ENCODE peak calls at places on chromosomes 5 and 9, in four cellular contexts. Q is psoas muscle, E is osteoblast, N is lower lobe of right lung. U is an unnamed sample. For H3K27me3, the result is how much of the 10 kb centered on the place peaks cover.

GRCh38 chr5:115306011-115306530 is 9.6 kb upstream of the CCDC112 start:
- DNase-seq in Q (no peak), E (no peak), N (no peak), U (no peak)

GRCh38 chr5:134738963-134739661 is 764 bp downstream of the CAMLG start:
- DNase-seq in N (no peak), Q (no peak), E (peak), U (no peak)

GRCh38 chr5:177557041-177557647 is 2.8 kb upstream of the FAM193B start:
- DNase-seq in N (no peak), Q (no peak), E (peak), U (no peak)

GRCh38 chr5:150618588-150619281 is 21.7 kb upstream of the SYNPO start:
- DNase-seq in Q (no peak), E (peak), N (no peak), U (peak)

GRCh38 chr5:108615216-108615615 is 132.5 kb upstream of the FER start:
- DNase-seq in N (no peak), E (no peak), Q (no peak), U (no peak)

GRCh38 chr9:8188720-8189407 is 389.3 kb upstream of the DMAC1 start:
- DNase-seq in Q (no peak), N (no peak), E (no peak), U (no peak)

GRCh38 chr5:31753700-31754461 is 115.0 kb downstream of the PDZD2 start:
- DNase-seq in N (no peak), Q (no peak), E (no peak), U (no peak)

GRCh38 chr5:159022178-159022556 is 77.5 kb downstream of the EBF1 start:
- DNase-seq in Q (peak), E (no peak), N (peak), U (no peak)

GRCh38 chr9:112809351-112809848 is 58.8 kb downstream of the SNX30 start:
- DNase-seq in N (no peak), Q (no peak), E (no peak), U (no peak)

GRCh38 chr9:13382595-13382994 is 103.1 kb upstream of the MPDZ start:
- DNase-seq in Q (no peak), E (no peak), N (no peak), U (no peak)

GRCh38 chr5:16588434-16589214 is 28.2 kb downstream of the RETREG1 start:
- DNase-seq in E (no peak), Q (no peak), N (no peak), U (no peak)

GRCh38 chr5:146699729-146700430 is 178.7 kb downstream of the PPP2R2B start:
- DNase-seq in Q (no peak), E (no peak), N (no peak), U (no peak)

GRCh38 chr9:4680178-4680535 is 788 bp downstream of the CDC37L1 start:
- DNase-seq in Q (no peak), E (peak), N (no peak), U (no peak)

GRCh38 chr9:18622186-18622836 is 148.4 kb downstream of the ADAMTSL1 start:
- DNase-seq in N (no peak), E (no peak), Q (no peak), U (no peak)

GRCh38 chr9:126791406-126792230 is 13.2 kb upstream of the ZBTB43 start:
- DNase-seq in Q (no peak), E (peak), N (peak), U (peak)

GRCh38 chr9:86187121-86187520 is 72.3 kb downstream of the C9orf153 start:
- DNase-seq in Q (no peak), N (no peak), E (peak), U (no peak)

GRCh38 chr9:6915635-6916034 is 157.9 kb downstream of the KDM4C start:
- DNase-seq in N (no peak), Q (no peak), E (no peak), U (no peak)

GRCh38 chr5:1245901-1246576 is 20.9 kb downstream of the SLC6A18 start:
- DNase-seq in N (no peak), E (no peak), Q (no peak), U (no peak)

GRCh38 chr9:101578378-101578777 is 16.4 kb downstream of the PPP3R2 start:
- DNase-seq in Q (no peak), E (no peak), N (no peak), U (no peak)

GRCh38 chr5:73030995-73031394 is 75.2 kb downstream of the FCHO2 start:
- DNase-seq in E (peak), N (no peak), Q (no peak), U (peak)

GRCh38 chr9:117622347-117622746 is 81.9 kb upstream of the TLR4 start:
- DNase-seq in N (no peak), Q (no peak), E (no peak), U (no peak)

GRCh38 chr5:172929371-172929838 is 29.8 kb upstream of the RPL26L1 start:
- DNase-seq in Q (no peak), E (peak), N (no peak), U (no peak)

GRCh38 chr5:80569086-80569960 is 757 bp downstream of the ANKRD34B start:
- DNase-seq in Q (no peak), N (no peak), E (peak), U (no peak)
- H3K4me3 ChIP-seq in Q (peak), N (peak), E (peak), U (peak)

GRCh38 chr9:121598167-121599000 is 53.0 kb upstream of the DAB2IP start:
- DNase-seq in E (peak), Q (peak), N (peak), U (peak)
- H3K27me3 ChIP-seq in E (under half), Q (under half), N (under half), U (under half)

GRCh38 chr9:129996161-129996849 is 46.7 kb downstream of the FNBP1 start:
- DNase-seq in N (no peak), E (peak), Q (no peak), U (no peak)
- H3K4me3 ChIP-seq in N (no peak), E (no peak), Q (no peak), U (no peak)

GRCh38 chr9:110126457-110126856 is 81.5 kb downstream of the C9orf152 start:
- DNase-seq in N (no peak), E (no peak), Q (no peak), U (no peak)

GRCh38 chr9:110125763-110126351 is 82.1 kb downstream of the C9orf152 start:
- DNase-seq in N (no peak), Q (no peak), E (no peak), U (no peak)

GRCh38 chr9:110123364-110124095 is 84.4 kb downstream of the C9orf152 start:
- DNase-seq in Q (no peak), E (no peak), N (no peak), U (no peak)

GRCh38 chr9:110126986-110127864 is 80.7 kb downstream of the C9orf152 start:
- DNase-seq in E (peak), Q (peak), N (peak), U (no peak)

DNA sequence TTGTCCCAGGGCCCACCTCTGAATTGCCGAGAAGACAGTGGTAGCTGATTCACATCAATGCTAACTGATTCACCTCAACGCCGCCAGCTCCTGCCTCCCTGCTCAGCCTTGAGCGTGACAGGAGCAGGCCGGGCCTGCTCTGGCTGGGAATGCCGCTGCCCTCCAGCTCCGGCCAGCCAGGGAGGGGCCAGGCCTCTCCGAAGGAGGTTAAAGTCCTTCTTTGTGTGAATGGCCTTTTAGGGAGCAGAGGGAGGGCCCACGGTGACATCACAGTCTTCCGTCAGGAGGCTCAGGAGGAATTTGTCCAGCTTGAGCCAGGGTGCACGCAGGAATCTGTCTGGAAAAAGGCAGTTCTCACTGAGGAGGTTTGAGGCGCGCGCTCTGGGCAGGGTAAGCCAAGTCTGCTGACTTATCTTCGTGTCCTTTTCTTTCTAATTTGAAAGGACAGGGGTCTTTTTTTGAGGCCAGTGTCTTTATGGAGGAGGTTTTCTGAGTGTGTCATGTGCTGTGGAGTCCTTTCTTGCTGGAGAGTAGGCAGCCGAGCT is 82.7 kb downstream of the C9orf152 start:
- DNase-seq in N (peak), E (peak), Q (peak), U (peak)
- H3K27me3 ChIP-seq in N (under half), E (under half), Q (under half), U (under half)

DNA sequence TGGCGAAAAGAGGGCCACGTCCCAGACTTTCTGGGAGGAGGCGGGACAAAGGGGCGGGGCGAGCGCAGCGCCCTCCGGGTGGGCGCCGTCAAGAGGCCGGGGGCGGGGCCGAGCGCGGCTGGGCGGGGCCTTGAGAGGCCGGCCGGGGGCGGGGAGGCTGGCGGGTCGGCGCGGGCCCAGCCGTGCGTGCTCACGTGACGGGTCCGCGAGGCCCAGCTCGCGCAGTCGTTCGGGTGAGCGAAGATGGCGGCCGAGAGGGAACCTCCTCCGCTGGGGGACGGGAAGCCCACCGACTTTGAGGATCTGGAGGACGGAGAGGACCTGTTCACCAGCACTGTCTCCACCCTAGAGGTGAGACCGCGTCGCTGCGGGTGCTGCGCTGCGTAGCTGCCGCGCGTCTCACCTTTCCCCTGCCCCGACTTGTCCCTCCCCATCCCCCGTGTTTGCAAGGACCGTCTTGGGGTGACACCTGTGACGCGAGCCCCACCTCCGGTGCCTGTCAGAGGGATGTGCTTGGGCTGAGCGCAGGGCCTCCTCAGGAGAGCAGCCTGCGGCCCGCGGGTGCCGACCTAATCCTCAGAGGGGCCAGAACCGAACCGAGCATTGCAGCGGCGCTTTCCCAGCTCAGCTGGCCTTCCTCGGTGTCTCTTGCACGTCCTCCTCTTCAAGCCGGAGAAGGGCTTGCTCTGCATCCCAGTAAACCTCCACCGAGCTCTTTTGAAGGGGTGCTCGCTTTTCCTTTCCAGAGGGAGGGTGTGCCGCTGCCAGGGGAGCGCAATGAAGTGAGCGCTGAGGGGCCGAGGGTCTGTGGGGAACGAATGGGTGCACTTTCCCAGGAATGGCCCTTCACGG is at the start of gene SNX2:
- DNase-seq in N (peak), E (peak), Q (peak), U (no peak)
- H3K4me3 ChIP-seq in N (peak), E (peak), Q (peak), U (peak)

DNA sequence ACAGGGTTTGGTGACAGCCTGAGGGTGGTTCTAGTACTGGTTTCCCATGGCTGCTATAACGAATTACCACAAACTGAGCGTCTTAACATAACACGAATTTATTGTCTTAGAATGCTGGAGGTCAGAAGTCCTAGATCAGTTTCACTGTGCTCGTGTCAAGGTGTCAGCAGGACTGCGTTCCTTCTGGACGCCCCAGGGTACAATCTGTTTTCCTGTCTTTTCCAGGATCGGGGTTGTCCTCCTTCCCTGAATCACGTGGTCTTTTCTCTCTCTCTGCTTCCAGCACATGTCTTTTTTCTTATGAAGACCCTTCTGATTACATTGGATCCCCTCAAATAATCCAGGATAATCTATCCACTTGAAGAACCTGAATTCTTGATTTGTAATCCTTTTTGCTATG is 291.7 kb upstream of the PANK3 start:
- DNase-seq in N (no peak), E (no peak), Q (no peak), U (no peak)
- H3K27me3 ChIP-seq in N (under half), E (under half), Q (under half), U (under half)

GRCh38 chr5:181170237-181170830 is 22.9 kb downstream of the OR2V2 start:
- DNase-seq in Q (no peak), E (peak), N (no peak), U (no peak)
- H3K4me3 ChIP-seq in Q (no peak), E (peak), N (no peak), U (peak)

GRCh38 chr5:67235399-67236110 is 39.0 kb upstream of the CD180 start:
- DNase-seq in N (no peak), Q (no peak), E (no peak), U (no peak)
- H3K27me3 ChIP-seq in N (under half), Q (under half), E (under half), U (under half)

DNA sequence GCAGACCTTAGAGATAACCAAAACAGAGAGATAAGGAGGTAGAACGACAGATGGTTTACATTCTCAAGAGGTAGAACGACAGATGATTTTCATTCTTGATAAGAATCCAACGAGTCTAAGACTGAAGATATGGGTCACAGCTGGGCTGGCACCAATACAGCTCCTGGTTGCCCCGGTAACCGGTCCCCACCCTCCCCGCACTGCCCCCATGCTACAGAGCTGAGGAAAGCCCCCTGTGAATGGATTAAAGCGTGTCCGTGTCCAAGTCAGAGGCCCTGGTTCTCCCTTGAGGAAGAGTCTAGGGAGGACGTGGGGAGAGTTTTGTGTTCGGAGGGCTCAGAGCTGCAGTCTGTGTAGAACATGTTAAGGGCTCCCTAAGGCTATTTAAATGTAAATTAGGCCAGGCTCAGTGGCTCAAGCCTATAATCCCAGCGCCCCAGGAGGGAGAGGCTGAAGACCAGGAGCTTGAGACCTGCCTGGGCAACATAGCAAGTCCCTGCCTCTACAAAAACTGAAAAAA is 8.1 kb downstream of the IDNK start:
- DNase-seq in E (no peak), N (no peak), Q (no peak), U (no peak)
- H3K4me3 ChIP-seq in E (no peak), N (no peak), Q (no peak), U (no peak)

GRCh38 chr5:83724915-83725314 is 4.3 kb upstream of the HAPLN1 start:
- DNase-seq in E (no peak), Q (no peak), N (no peak), U (no peak)

GRCh38 chr5:83718936-83719495 is 1.6 kb downstream of the HAPLN1 start:
- DNase-seq in E (no peak), Q (no peak), N (no peak), U (no peak)

GRCh38 chr5:83724001-83724400 is 3.3 kb upstream of the HAPLN1 start:
- DNase-seq in Q (no peak), N (no peak), E (no peak), U (no peak)

GRCh38 chr5:83720805-83721431 is at the start of gene HAPLN1:
- DNase-seq in N (no peak), E (peak), Q (no peak), U (no peak)

GRCh38 chr5:83721878-83722779 is 1.5 kb upstream of the HAPLN1 start:
- DNase-seq in E (peak), N (peak), Q (no peak), U (no peak)
- H3K27me3 ChIP-seq in E (under half), N (under half), Q (under half), U (under half)

U was measured in kidney epithelial cell.